ENCODE peak calls at places on chromosomes 1 and 21, in eight cellular contexts. P, K, Q, E, J, X, Y and L are unnamed samples.

GRCh38 chr1:119506941-119507340 is at the start of gene HSD3B1:
- DNase-seq in P (no peak), K (no peak), Q (no peak), E (no peak), J (no peak), X (no peak), Y (no peak), L (no peak)

GRCh38 chr1:22259581-22260282 is 116.8 kb upstream of the WNT4 start:
- DNase-seq in P (peak; percentile 68), K (no peak), Q (no peak), E (no peak), J (peak; percentile 95), X (no peak), Y (no peak), L (no peak)

GRCh38 chr1:19640363-19641316 is 3.5 kb upstream of the NBL1 start:
- DNase-seq in P (peak; percentile 90), K (peak; percentile 59), Q (no peak), E (no peak), J (peak; percentile 31), X (no peak), Y (no peak), L (no peak)

GRCh38 chr1:240998024-240998423 is 359.0 kb downstream of the RGS7 start:
- DNase-seq in P (no peak), K (no peak), Q (no peak), E (no peak), J (no peak), X (no peak), Y (no peak), L (no peak)

GRCh38 chr1:67685558-67686271 is 714 bp downstream of the GADD45A start:
- DNase-seq in P (peak; percentile 71), K (no peak), Q (peak; percentile 60), E (peak; percentile 58), J (peak; percentile 51), X (peak; percentile 25), Y (no peak), L (peak; percentile 35)

GRCh38 chr1:228082975-228083870 is 715 bp downstream of the ARF1 start:
- DNase-seq in P (no peak), K (peak; percentile 30), Q (no peak), E (peak; percentile 69), J (peak; percentile 11), X (peak; percentile 33), Y (no peak), L (no peak)

GRCh38 chr1:207964195-207964966 is 53.5 kb upstream of the CD34 start:
- DNase-seq in P (no peak), K (no peak), Q (no peak), E (no peak), J (no peak), X (no peak), Y (no peak), L (no peak)

GRCh38 chr1:26833432-26834405 is 7.2 kb downstream of the ZDHHC18 start:
- DNase-seq in P (peak; percentile 71), K (no peak), Q (peak; percentile 71), E (no peak), J (no peak), X (no peak), Y (no peak), L (peak; percentile 87)

GRCh38 chr1:147504801-147505303 is 36.4 kb upstream of the BCL9 start:
- DNase-seq in P (no peak), K (no peak), Q (no peak), E (no peak), J (peak; percentile 62), X (peak; percentile 87), Y (no peak), L (no peak)

GRCh38 chr1:1040004-1040991 is 20.4 kb downstream of the AGRN start:
- DNase-seq in P (peak; percentile 75), K (peak; percentile 64), Q (peak; percentile 72), E (peak; percentile 73), J (peak; percentile 16), X (peak; percentile 97), Y (peak; percentile 45), L (peak; percentile 99)

GRCh38 chr1:85148524-85149250 is 52.1 kb downstream of the SYDE2 start:
- DNase-seq in P (no peak), K (no peak), Q (no peak), E (no peak), J (no peak), X (no peak), Y (no peak), L (peak; percentile 7)

GRCh38 chr1:13461977-13462376 is 51.7 kb downstream of the PRAMEF20 start:
- DNase-seq in P (no peak), K (no peak), Q (no peak), E (no peak), J (no peak), X (no peak), Y (no peak), L (no peak)

GRCh38 chr21:35051287-35051818 is 2.3 kb upstream of the RUNX1 start:
- DNase-seq in P (peak; percentile 88), K (peak; percentile 18), Q (peak; percentile 63), E (peak; percentile 88), J (no peak), X (peak; percentile 74), Y (no peak), L (peak; percentile 27)

GRCh38 chr1:53393325-53393792 is 65.5 kb upstream of the LRP8 start:
- DNase-seq in P (no peak), K (peak; percentile 35), Q (peak; percentile 73), E (peak; percentile 78), J (peak; percentile 42), X (peak; percentile 87), Y (no peak), L (peak; percentile 72)

GRCh38 chr21:44911384-44912157 is 9.1 kb downstream of the ITGB2 start:
- DNase-seq in P (peak; percentile 80), K (peak; percentile 55), Q (peak; percentile 46), E (peak; percentile 56), J (peak; percentile 76), X (peak; percentile 47), Y (no peak), L (peak; percentile 79)

GRCh38 chr1:48675251-48675650 is 101.4 kb downstream of the BEND5 start:
- DNase-seq in P (no peak), K (no peak), Q (no peak), E (no peak), J (no peak), X (no peak), Y (no peak), L (no peak)

GRCh38 chr1:18234790-18235242 is 127.2 kb downstream of the IGSF21 start:
- DNase-seq in P (peak; percentile 30), K (peak; percentile 3), Q (no peak), E (no peak), J (peak; percentile 35), X (peak; percentile 79), Y (no peak), L (peak; percentile 27)

GRCh38 chr1:63261736-63262142 is 60.6 kb upstream of the FOXD3 start:
- DNase-seq in P (no peak), K (no peak), Q (no peak), E (no peak), J (peak; percentile 41), X (no peak), Y (no peak), L (no peak)

GRCh38 chr1:207259391-207259790 is 62.1 kb upstream of the CD55 start:
- DNase-seq in P (no peak), K (peak; percentile 21), Q (no peak), E (no peak), J (no peak), X (no peak), Y (no peak), L (no peak)

GRCh38 chr1:194338241-194338948 is 1152.0 kb upstream of the B3GALT2 start:
- DNase-seq in P (no peak), K (no peak), Q (no peak), E (no peak), J (no peak), X (no peak), Y (no peak), L (no peak)

GRCh38 chr1:110443393-110443918 is 7.5 kb upstream of the PROK1 start:
- DNase-seq in P (no peak), K (no peak), Q (no peak), E (no peak), J (no peak), X (no peak), Y (no peak), L (no peak)

GRCh38 chr1:164754088-164754600 is 195.2 kb downstream of the PBX1 start:
- DNase-seq in P (peak; percentile 54), K (no peak), Q (no peak), E (no peak), J (no peak), X (no peak), Y (no peak), L (no peak)

GRCh38 chr1:220426989-220427388 is 100.9 kb upstream of the MARK1 start:
- DNase-seq in P (no peak), K (no peak), Q (no peak), E (no peak), J (no peak), X (no peak), Y (no peak), L (no peak)

GRCh38 chr1:6859415-6860343 is 74.4 kb downstream of the CAMTA1 start:
- DNase-seq in P (no peak), K (peak; percentile 20), Q (no peak), E (no peak), J (peak; percentile 5), X (no peak), Y (peak; percentile 85), L (no peak)

GRCh38 chr1:226638001-226638601 is 89.5 kb downstream of the STUM start:
- DNase-seq in P (peak; percentile 25), K (no peak), Q (no peak), E (no peak), J (no peak), X (no peak), Y (no peak), L (no peak)

GRCh38 chr1:59186656-59187055 is 110.2 kb upstream of the FGGY start:
- DNase-seq in P (no peak), K (no peak), Q (no peak), E (peak; percentile 34), J (no peak), X (no peak), Y (no peak), L (no peak)

GRCh38 chr1:1619917-1620361 is 4.6 kb downstream of the MIB2 start:
- DNase-seq in P (peak; percentile 24), K (no peak), Q (no peak), E (peak; percentile 64), J (no peak), X (no peak), Y (no peak), L (no peak)

GRCh38 chr1:245771521-245772281 is 616.9 kb downstream of the KIF26B start:
- DNase-seq in P (no peak), K (no peak), Q (no peak), E (no peak), J (no peak), X (no peak), Y (peak; percentile 60), L (no peak)

GRCh38 chr1:169484107-169484506 is 1.6 kb downstream of the SLC19A2 start:
- DNase-seq in P (no peak), K (no peak), Q (no peak), E (no peak), J (peak; percentile 59), X (no peak), Y (no peak), L (no peak)

GRCh38 chr1:156496211-156496761 is 4.3 kb downstream of the MEF2D start:
- DNase-seq in P (peak; percentile 55), K (no peak), Q (no peak), E (no peak), J (no peak), X (no peak), Y (no peak), L (no peak)